ENCODE peak calls at places on chromosome 21, in five cellular contexts. R is pancreas, Z is fibroblast of mammary gland, Y is transverse colon, J is PC-3. G is an unnamed sample.

GRCh38 chr21:38984982-38985422 is 179.3 kb downstream of the ETS2 start:
- DNase-seq in R (no peak), Z (peak; percentile 97), Y (no peak), J (no peak), G (peak; percentile 91)

GRCh38 chr21:42562816-42563215 is 49.2 kb downstream of the SLC37A1 start:
- DNase-seq in R (no peak), Z (no peak), Y (peak; percentile 4), J (no peak), G (no peak)

GRCh38 chr21:34046917-34047316 is 26.5 kb upstream of the MRPS6 start:
- DNase-seq in R (no peak), Z (no peak), Y (no peak), J (no peak), G (no peak)

GRCh38 chr21:44815225-44815624 is 2.6 kb downstream of the SUMO3 start:
- DNase-seq in R (no peak), Z (no peak), Y (no peak), J (no peak), G (no peak)

GRCh38 chr21:42069327-42069726 is 1.8 kb upstream of the UMODL1 start:
- DNase-seq in R (no peak), Z (no peak), Y (no peak), J (no peak), G (no peak)

GRCh38 chr21:17467829-17468228 is 45.0 kb upstream of the CXADR start:
- DNase-seq in R (no peak), Z (no peak), Y (no peak), J (no peak), G (no peak)

GRCh38 chr21:45309541-45310381 is 22.1 kb upstream of the POFUT2 start:
- DNase-seq in R (no peak), Z (no peak), Y (no peak), J (no peak), G (no peak)

GRCh38 chr21:44477712-44478111 is 22.4 kb downstream of the LRRC3 start:
- DNase-seq in R (no peak), Z (no peak), Y (no peak), J (no peak), G (no peak)

GRCh38 chr21:43354666-43355065 is 72.3 kb downstream of the SIK1 start:
- DNase-seq in R (no peak), Z (no peak), Y (no peak), J (no peak), G (no peak)

GRCh38 chr21:28826569-28826968 is 166.1 kb downstream of the LTN1 start:
- DNase-seq in R (no peak), Z (no peak), Y (no peak), J (no peak), G (no peak)
- H3K4me3 ChIP-seq in R (no peak overlapping the region), Z (no peak overlapping the region), Y (no peak overlapping the region), J (no peak overlapping the region), G (no peak overlapping the region)

GRCh38 chr21:15210235-15210678 is 145.5 kb upstream of the NRIP1 start:
- DNase-seq in R (peak; percentile 27), Z (peak; percentile 89), Y (peak; percentile 39), J (peak; percentile 94), G (no peak)

GRCh38 chr21:15212214-15212613 is 147.4 kb upstream of the NRIP1 start:
- DNase-seq in R (no peak), Z (no peak), Y (no peak), J (no peak), G (no peak)

GRCh38 chr21:15209224-15209623 is 144.4 kb upstream of the NRIP1 start:
- DNase-seq in R (no peak), Z (no peak), Y (no peak), J (peak; percentile 58), G (no peak)

GRCh38 chr21:15208787-15209186 is 144.0 kb upstream of the NRIP1 start:
- DNase-seq in R (no peak), Z (no peak), Y (no peak), J (peak; percentile 34), G (no peak)

DNA sequence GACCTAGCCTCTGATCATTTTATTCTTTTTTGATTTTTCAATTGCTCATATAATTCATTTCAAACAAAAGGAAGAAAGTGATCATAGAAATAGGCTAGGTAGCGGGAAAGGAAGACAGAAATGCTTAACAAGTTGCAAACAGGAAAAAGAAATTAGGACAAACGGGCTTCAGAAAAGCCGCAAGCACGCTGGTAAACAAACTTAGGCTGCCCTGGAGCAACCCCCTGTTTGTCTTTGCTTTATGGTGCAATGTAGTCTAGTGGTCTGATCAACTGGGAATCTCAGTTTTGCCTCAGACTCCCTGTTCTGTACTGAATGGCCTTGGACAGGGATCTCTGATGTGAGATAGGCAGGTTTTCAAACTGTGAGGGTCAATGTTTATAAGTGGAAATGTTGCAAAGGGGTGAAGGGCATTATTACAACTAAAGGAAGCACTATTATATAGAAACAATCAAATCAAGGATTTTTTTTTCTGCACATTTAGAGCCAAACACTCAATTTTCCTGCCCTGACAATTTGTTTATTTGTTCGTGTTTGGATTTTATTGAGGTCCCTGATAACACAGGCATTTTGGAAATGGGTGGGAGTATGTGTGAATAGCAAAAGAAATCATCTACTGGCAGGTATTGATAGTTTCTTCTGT is 146.8 kb upstream of the NRIP1 start:
- DNase-seq in R (no peak), Z (no peak), Y (no peak), J (no peak), G (no peak)
- H3K4me3 ChIP-seq in R (no peak overlapping the region), Z (no peak overlapping the region), Y (no peak overlapping the region), J (no peak overlapping the region), G (no peak overlapping the region)

GRCh38 chr21:15062566-15062965 is 2.2 kb downstream of the NRIP1 start:
- DNase-seq in R (no peak), Z (peak; percentile 62), Y (no peak), J (peak; percentile 63), G (no peak)

GRCh38 chr21:15061284-15061683 is 3.5 kb downstream of the NRIP1 start:
- DNase-seq in R (no peak), Z (no peak), Y (no peak), J (no peak), G (no peak)

GRCh38 chr21:15061747-15062146 is 3.1 kb downstream of the NRIP1 start:
- DNase-seq in R (no peak), Z (no peak), Y (no peak), J (no peak), G (no peak)

GRCh38 chr21:15059397-15059796 is 5.4 kb downstream of the NRIP1 start:
- DNase-seq in R (no peak), Z (no peak), Y (no peak), J (no peak), G (no peak)

DNA sequence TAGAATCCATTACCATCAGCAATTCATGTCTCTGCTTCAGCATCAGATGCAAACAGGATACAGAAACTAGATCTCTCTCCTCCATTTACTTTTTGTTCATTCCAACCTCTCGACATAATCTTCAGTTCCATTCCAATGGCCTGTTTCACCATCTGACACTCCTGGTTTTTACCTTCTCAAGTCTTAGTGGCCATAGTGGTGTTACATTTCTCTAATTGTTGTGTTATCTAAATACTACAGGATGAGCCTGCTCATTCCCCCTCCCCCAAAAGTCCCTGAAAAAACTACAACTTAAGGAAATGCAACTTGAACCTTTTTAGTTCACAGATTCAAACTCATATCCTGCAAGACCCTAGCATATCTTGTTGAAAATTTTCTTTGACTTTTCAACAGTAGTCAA is 4.0 kb downstream of the NRIP1 start:
- DNase-seq in R (no peak), Z (no peak), Y (no peak), J (peak; percentile 40), G (no peak)
- H3K4me3 ChIP-seq in R (no peak overlapping the region), Z (no peak overlapping the region), Y (peak overlapping the region; percentile 99), J (peak overlapping the region; percentile 85), G (no peak overlapping the region)

DNA sequence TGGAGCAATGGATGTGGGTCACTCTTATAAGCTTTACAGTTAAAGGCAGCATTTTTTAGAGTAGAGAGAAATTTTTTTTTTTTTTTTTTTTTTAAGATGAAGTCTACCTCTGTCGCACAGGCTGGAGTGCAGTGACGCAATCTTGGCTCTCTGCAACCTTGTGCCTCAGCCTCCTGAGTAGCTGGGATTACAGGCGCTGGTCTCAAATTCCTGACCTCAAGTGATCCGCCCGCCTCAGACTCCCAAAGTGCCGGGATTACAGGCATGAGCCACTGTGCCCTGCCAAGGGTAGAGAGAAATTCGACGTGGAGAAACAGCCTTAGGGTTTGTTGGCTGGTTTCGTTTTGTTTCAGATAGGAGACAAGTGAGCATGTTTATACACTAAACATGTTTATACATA is 594.2 kb upstream of the ADAMTS5 start:
- DNase-seq in R (no peak), Z (no peak), Y (peak; percentile 11), J (no peak), G (no peak)
- H3K4me3 ChIP-seq in R (no peak overlapping the region), Z (no peak overlapping the region), Y (no peak overlapping the region), J (no peak overlapping the region), G (no peak overlapping the region)

GRCh38 chr21:32414579-32415358 is 2.3 kb downstream of the EVA1C start:
- DNase-seq in R (no peak), Z (peak; percentile 67), Y (no peak), J (peak; percentile 61), G (no peak)

GRCh38 chr21:32413697-32414578 is 1.4 kb downstream of the EVA1C start:
- DNase-seq in R (peak; percentile 35), Z (peak; percentile 55), Y (peak; percentile 21), J (peak; percentile 46), G (no peak)

GRCh38 chr21:32415999-32416398 is 3.5 kb downstream of the EVA1C start:
- DNase-seq in R (no peak), Z (no peak), Y (no peak), J (no peak), G (no peak)

GRCh38 chr21:32412998-32413504 is 545 bp downstream of the EVA1C start:
- DNase-seq in R (peak; percentile 44), Z (no peak), Y (peak; percentile 86), J (peak; percentile 65), G (no peak)

DNA sequence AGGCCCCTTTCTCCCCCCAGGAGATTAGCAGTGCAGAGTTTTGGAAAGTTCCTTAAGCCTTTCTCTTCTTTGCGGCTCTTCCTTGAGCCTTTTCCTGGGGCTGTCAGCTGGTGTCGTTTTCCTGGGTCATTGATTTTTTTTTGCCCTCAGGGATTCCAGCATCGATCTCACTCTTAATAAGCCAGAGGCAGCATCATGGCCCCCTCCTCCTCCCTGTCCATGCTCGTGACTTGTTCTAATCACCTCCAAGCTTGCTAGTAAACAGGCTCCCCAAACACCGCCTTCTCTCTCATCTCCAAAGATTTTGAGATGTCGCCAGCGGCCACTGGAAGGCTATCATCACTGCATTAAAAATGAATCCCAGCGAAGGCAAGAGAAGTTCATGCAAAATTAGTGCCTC is 2.9 kb downstream of the EVA1C start:
- DNase-seq in R (no peak), Z (no peak), Y (no peak), J (no peak), G (no peak)
- H3K4me3 ChIP-seq in R (no peak overlapping the region), Z (no peak overlapping the region), Y (no peak overlapping the region), J (no peak overlapping the region), G (no peak overlapping the region)